ENCODE peak calls at places on chromosomes 13 and 19, in four cellular contexts. Q, B, X and U are unnamed samples.

GRCh38 chr19:55258476-55258827 is 365 bp downstream of the PPP6R1 start:
- DNase-seq in Q (no peak), B (no peak), X (no peak), U (no peak)

GRCh38 chr19:4589579-4590410 is 30.3 kb upstream of the SEMA6B start:
- DNase-seq in B (no peak), X (no peak), Q (no peak), U (no peak)

GRCh38 chr13:40401911-40402776 is 264.3 kb downstream of the FOXO1 start:
- DNase-seq in B (peak), Q (no peak), X (no peak), U (peak)

GRCh38 chr13:40440990-40441820 is 225.2 kb downstream of the FOXO1 start:
- DNase-seq in B (peak), Q (no peak), X (no peak), U (peak)

GRCh38 chr19:46958542-46958941 is 61.1 kb upstream of the NPAS1 start:
- DNase-seq in X (no peak), Q (no peak), B (no peak), U (no peak)

GRCh38 chr19:3132971-3133792 is 2.7 kb upstream of the GNA15 start:
- DNase-seq in B (peak), Q (no peak), X (peak), U (no peak)

GRCh38 chr19:17503240-17503639 is 8.2 kb upstream of the PGLS start:
- DNase-seq in B (no peak), X (no peak), Q (no peak), U (no peak)

GRCh38 chr13:93476175-93476574 is 249.6 kb downstream of the GPC6 start:
- DNase-seq in Q (no peak), B (peak), X (no peak), U (no peak)

GRCh38 chr19:44943801-44944249 is 1.8 kb downstream of the APOC4 start:
- DNase-seq in Q (no peak), X (peak), B (no peak), U (peak)

GRCh38 chr19:5317321-5317720 is 23.3 kb downstream of the PTPRS start:
- DNase-seq in X (no peak), B (no peak), Q (no peak), U (no peak)

GRCh38 chr19:42450314-42450934 is 7.7 kb upstream of the CXCL17 start:
- DNase-seq in Q (peak), X (peak), B (peak), U (no peak)

GRCh38 chr19:2250765-2251576 is 1.8 kb downstream of the AMH start:
- DNase-seq in Q (no peak), B (no peak), X (no peak), U (no peak)

GRCh38 chr13:20390526-20391175 is 135.0 kb downstream of the CRYL1 start:
- DNase-seq in Q (no peak), X (no peak), B (no peak), U (no peak)

GRCh38 chr13:111184685-111185401 is 69.7 kb downstream of the ARHGEF7 start:
- DNase-seq in X (peak), B (no peak), Q (no peak), U (no peak)

GRCh38 chr13:111152836-111153235 is 37.7 kb downstream of the ARHGEF7 start:
- DNase-seq in B (no peak), Q (no peak), X (no peak), U (no peak)

GRCh38 chr19:47013041-47013517 is 6.6 kb upstream of the NPAS1 start:
- DNase-seq in B (peak), Q (peak), X (no peak), U (no peak)

GRCh38 chr13:50244913-50245574 is 229.8 kb downstream of the KCNRG start:
- DNase-seq in X (no peak), Q (no peak), B (peak), U (no peak)

GRCh38 chr19:31626941-31627340 is 277.7 kb upstream of the TSHZ3 start:
- DNase-seq in B (no peak), X (no peak), Q (no peak), U (no peak)

GRCh38 chr13:39417643-39418042 is 185.3 kb downstream of the LHFPL6 start:
- DNase-seq in Q (peak), X (no peak), B (peak), U (no peak)

GRCh38 chr13:101869553-101869952 is 417.1 kb downstream of the ITGBL1 start:
- DNase-seq in Q (no peak), B (peak), X (no peak), U (no peak)

GRCh38 chr19:13098291-13099072 is 4.2 kb downstream of the LYL1 start:
- DNase-seq in X (no peak), B (peak), Q (no peak), U (no peak)

GRCh38 chr19:6378036-6378435 is 2.3 kb upstream of the PSPN start:
- DNase-seq in X (no peak), B (peak), Q (no peak), U (no peak)

GRCh38 chr19:2974342-2974932 is 2.9 kb upstream of the TLE6 start:
- DNase-seq in Q (no peak), X (no peak), B (no peak), U (no peak)

GRCh38 chr19:49513746-49514118 is 1.3 kb downstream of the FCGRT start:
- DNase-seq in Q (no peak), B (no peak), X (no peak), U (no peak)

GRCh38 chr19:9847087-9847671 is 12.1 kb downstream of the PIN1 start:
- DNase-seq in Q (peak), B (peak), X (no peak), U (peak)